ENCODE peak calls at places on chromosomes 7 and 10, in nine cellular contexts. R is heart left ventricle, V is adrenal gland, Q is breast epithelium, T is transverse colon, P is right lobe of liver, A is A549, L is body of pancreas, C is H1. O is an unnamed sample. For H3K4me1, the result is how much of the 10 kb centered on the place peaks cover.

GRCh38 chr10:45160266-45160665 is 155.1 kb downstream of the OR13A1 start:
- DNase-seq in R (no peak), V (no peak), Q (no peak), T (no peak), P (no peak), A (peak), L (no peak), C (no peak), O (no peak)

GRCh38 chr7:81573128-81573527 is 196.7 kb downstream of the HGF start:
- DNase-seq in R (no peak), V (no peak), Q (no peak), T (no peak), P (no peak), A (no peak), L (no peak), C (no peak), O (no peak)

GRCh38 chr7:163298-163695 is 29.1 kb upstream of the FAM20C start:
- DNase-seq in R (no peak), V (no peak), Q (no peak), T (no peak), P (no peak), A (no peak), L (no peak), C (no peak), O (no peak)

GRCh38 chr7:145732521-145732920 is 384.1 kb upstream of the CNTNAP2 start:
- DNase-seq in R (no peak), V (no peak), Q (no peak), T (no peak), P (no peak), A (no peak), L (no peak), C (no peak), O (no peak)

GRCh38 chr7:86407291-86407690 is 236.4 kb upstream of the GRM3 start:
- DNase-seq in R (no peak), V (no peak), Q (no peak), T (no peak), P (no peak), A (no peak), L (no peak), C (no peak), O (no peak)

GRCh38 chr10:70461397-70462348 is 16.9 kb upstream of the PALD1 start:
- DNase-seq in R (peak), V (peak), Q (peak), T (peak), P (peak), A (peak), L (peak), C (no peak), O (peak)

GRCh38 chr7:140062528-140063299 is at the start of gene PARP12:
- DNase-seq in R (peak), V (peak), Q (peak), T (peak), P (peak), A (peak), L (peak), C (peak), O (peak)

GRCh38 chr10:89086801-89087513 is 96.4 kb downstream of the FAS start:
- DNase-seq in R (peak), V (peak), Q (no peak), T (peak), P (no peak), A (peak), L (peak), C (peak), O (no peak)

GRCh38 chr10:42952931-42953683 is 123.8 kb upstream of the RET start:
- DNase-seq in R (no peak), V (peak), Q (peak), T (no peak), P (peak), A (no peak), L (no peak), C (no peak), O (no peak)

GRCh38 chr7:50409856-50410468 is 40.2 kb downstream of the FIGNL1 start:
- DNase-seq in R (no peak), V (no peak), Q (no peak), T (peak), P (no peak), A (no peak), L (no peak), C (no peak), O (no peak)

GRCh38 chr7:16301251-16301650 is 120.1 kb downstream of the CRPPA start:
- DNase-seq in R (no peak), V (no peak), Q (no peak), T (no peak), P (no peak), A (no peak), L (no peak), C (no peak), O (no peak)

DNA sequence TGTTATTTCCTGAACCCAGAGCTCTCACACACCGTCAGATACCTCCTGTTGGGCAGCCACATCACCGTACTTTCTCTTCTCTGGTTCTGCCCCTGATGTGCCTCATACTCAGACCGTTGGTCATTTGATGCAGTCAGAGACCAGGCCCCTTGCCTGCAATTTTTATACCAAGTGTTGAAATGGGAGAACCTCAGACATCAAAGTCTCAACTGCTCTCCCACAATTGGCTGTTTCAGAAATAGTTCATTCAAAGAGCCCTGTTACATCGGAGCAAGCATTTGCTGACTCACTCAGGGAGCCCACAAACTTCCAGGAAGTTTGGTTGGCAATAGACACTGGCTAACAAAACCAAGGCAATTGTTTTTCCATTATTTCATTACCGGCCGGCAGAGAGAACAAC is 33.5 kb upstream of the ADAM12 start:
- DNase-seq in R (no peak), V (no peak), Q (no peak), T (no peak), P (no peak), A (peak), L (no peak), C (no peak), O (no peak)
- TF ChIP-seq POLR2A in R (no peak), V (no peak), Q (no peak), T (no peak), P (no peak), A (no peak), L (no peak), C (no peak), O (no peak)

GRCh38 chr10:77308084-77308732 is 329.4 kb downstream of the KCNMA1 start:
- DNase-seq in R (no peak), V (no peak), Q (no peak), T (no peak), P (no peak), A (no peak), L (no peak), C (no peak), O (no peak)

GRCh38 chr10:77305650-77306632 is 331.7 kb downstream of the KCNMA1 start:
- DNase-seq in R (no peak), V (no peak), Q (no peak), T (no peak), P (no peak), A (no peak), L (no peak), C (no peak), O (no peak)

GRCh38 chr10:77304192-77304591 is 333.4 kb downstream of the KCNMA1 start:
- DNase-seq in R (no peak), V (no peak), Q (no peak), T (no peak), P (no peak), A (no peak), L (no peak), C (no peak), O (no peak)

GRCh38 chr10:77309103-77310013 is 328.2 kb downstream of the KCNMA1 start:
- DNase-seq in R (no peak), V (no peak), Q (no peak), T (no peak), P (no peak), A (no peak), L (no peak), C (no peak), O (no peak)

DNA sequence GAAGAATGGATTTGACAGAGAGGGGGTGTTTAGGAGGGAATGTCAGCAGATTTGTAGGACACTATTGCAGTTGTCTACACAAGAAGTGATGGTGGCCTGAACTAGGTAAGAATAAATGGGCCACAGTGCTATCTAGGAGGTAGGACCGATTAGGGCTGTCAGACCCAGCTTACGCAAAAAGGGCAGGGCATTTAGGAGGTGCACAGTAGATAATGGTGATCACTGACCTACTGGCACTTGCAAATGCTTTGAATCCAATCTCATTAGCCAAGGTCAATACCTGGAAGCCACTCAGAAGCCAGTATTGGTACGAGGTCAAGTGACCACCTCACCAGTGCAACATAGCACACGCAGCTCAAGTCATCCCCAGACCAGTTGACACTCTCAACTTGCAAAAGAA is 330.9 kb downstream of the KCNMA1 start:
- DNase-seq in R (no peak), V (no peak), Q (no peak), T (no peak), P (peak), A (no peak), L (no peak), C (no peak), O (no peak)
- H3K4me1 ChIP-seq in R (under half), V (under half), Q (under half), T (under half), P (under half), A (under half), L (under half), C (under half), O (under half)

GRCh38 chr10:78664929-78665525 is 403.7 kb upstream of the ZMIZ1 start:
- DNase-seq in R (no peak), V (peak), Q (no peak), T (no peak), P (no peak), A (peak), L (no peak), C (no peak), O (no peak)
- TF ChIP-seq CTCF in R (peak), V (peak), Q (peak), T (peak), P (peak), A (peak), L (peak), C (peak), O (no peak)

GRCh38 chr10:127883516-127883915 is 9.2 kb downstream of the CLRN3 start:
- DNase-seq in R (no peak), V (no peak), Q (no peak), T (no peak), P (no peak), A (no peak), L (no peak), C (no peak), O (no peak)

GRCh38 chr10:127884501-127884900 is 8.2 kb downstream of the CLRN3 start:
- DNase-seq in R (no peak), V (no peak), Q (no peak), T (no peak), P (no peak), A (no peak), L (no peak), C (no peak), O (no peak)

GRCh38 chr10:127888526-127889312 is 4.0 kb downstream of the CLRN3 start:
- DNase-seq in R (no peak), V (no peak), Q (no peak), T (peak), P (no peak), A (no peak), L (no peak), C (no peak), O (no peak)

GRCh38 chr10:127887497-127888415 is 5.0 kb downstream of the CLRN3 start:
- DNase-seq in R (no peak), V (no peak), Q (no peak), T (no peak), P (no peak), A (no peak), L (no peak), C (no peak), O (no peak)

DNA sequence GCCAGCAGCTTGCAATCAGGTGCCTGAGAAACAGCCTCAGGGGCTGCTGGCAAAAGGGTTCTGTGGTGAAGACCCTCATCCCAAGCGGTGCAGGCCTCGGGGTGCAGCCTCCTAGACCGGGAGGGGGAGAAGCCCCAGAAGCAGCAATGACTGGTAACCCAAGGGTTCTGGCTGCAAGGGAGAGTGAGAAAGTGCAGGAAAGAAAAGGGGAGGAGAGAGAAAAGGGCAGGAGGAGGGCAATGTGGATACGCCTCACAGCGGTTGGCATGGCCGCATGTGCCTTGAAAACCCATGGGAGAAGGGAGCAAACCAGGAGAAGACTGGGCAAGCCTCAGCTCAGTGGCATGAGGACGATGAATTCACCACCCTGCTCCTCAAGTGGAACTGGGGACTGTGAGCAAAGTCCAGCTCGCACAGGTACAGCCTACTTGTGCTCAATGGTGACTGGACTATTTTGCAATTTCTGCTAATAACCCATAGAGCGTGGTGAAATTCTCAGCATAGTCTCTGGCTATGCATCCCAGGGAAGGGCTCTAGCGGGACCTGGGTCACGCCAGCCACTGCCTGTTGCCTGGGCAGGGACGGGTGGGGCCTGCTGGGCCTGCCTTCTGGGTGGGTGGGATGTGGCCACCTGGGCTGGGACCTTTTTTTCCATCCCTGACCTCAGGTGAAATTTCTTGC is 6.2 kb downstream of the CLRN3 start:
- DNase-seq in R (no peak), V (no peak), Q (no peak), T (peak), P (peak), A (no peak), L (no peak), C (no peak), O (no peak)
- TF ChIP-seq POLR2A in R (no peak), V (no peak), Q (no peak), T (no peak), P (no peak), A (no peak), L (no peak), C (no peak), O (no peak)

GRCh38 chr10:132544744-132545658 is 7.4 kb downstream of the INPP5A start:
- DNase-seq in R (no peak), V (peak), Q (no peak), T (no peak), P (no peak), A (no peak), L (no peak), C (no peak), O (peak)

GRCh38 chr10:132547421-132547861 is 9.9 kb downstream of the INPP5A start:
- DNase-seq in R (no peak), V (peak), Q (no peak), T (no peak), P (no peak), A (no peak), L (no peak), C (no peak), O (no peak)

GRCh38 chr10:132546567-132547420 is 9.2 kb downstream of the INPP5A start:
- DNase-seq in R (no peak), V (no peak), Q (no peak), T (peak), P (peak), A (no peak), L (peak), C (no peak), O (peak)

GRCh38 chr10:132543916-132544743 is 6.5 kb downstream of the INPP5A start:
- DNase-seq in R (no peak), V (peak), Q (no peak), T (no peak), P (no peak), A (no peak), L (peak), C (no peak), O (no peak)

DNA sequence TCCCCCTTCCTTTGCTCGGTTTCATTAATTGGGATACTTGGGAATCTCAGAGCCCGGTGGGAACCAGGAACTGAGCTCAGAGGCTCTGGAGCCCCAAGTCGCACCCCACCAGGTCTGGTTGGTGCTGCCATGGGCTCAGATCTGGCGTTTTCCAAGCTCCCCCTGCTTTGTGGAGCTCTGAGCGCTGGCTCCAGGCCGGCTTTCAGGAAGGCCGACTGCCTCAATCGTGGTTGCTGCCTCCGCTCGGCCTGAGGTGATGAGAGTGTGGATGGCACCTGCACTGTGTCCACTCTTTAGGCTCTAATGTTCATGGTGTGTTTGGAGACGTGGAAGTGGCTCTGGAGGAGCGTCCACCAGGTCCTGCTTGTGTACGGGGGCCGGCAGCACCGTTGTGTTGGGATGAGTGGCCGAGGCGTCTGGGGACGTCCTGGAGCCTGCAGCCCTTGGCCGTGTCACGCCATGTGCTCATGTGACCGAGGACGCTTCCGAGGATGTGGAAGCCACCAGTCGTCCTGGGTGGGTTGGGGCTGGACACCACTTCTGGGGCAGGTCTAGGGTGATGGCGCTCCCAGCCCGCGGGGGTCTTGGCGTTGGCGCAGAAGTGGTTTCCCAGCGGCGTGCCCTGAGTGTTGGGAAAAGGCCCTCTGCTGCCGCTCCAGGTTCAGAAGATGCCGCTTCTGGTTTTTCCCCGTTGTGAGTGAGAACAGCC is 8.2 kb downstream of the INPP5A start:
- DNase-seq in R (no peak), V (no peak), Q (no peak), T (no peak), P (no peak), A (no peak), L (no peak), C (no peak), O (peak)
- H3K4me1 ChIP-seq in R (half or more), V (under half), Q (under half), T (under half), P (under half), A (under half), L (half or more), C (under half), O (under half)

GRCh38 chr7:130091999-130092398 is 21.7 kb downstream of the KLHDC10 start:
- DNase-seq in R (no peak), V (no peak), Q (no peak), T (no peak), P (no peak), A (no peak), L (no peak), C (no peak), O (no peak)

GRCh38 chr7:130099331-130099730 is 29.0 kb downstream of the KLHDC10 start:
- DNase-seq in R (no peak), V (no peak), Q (no peak), T (no peak), P (no peak), A (no peak), L (no peak), C (no peak), O (no peak)

GRCh38 chr7:130095812-130096211 is 25.5 kb downstream of the KLHDC10 start:
- DNase-seq in R (no peak), V (no peak), Q (no peak), T (no peak), P (no peak), A (no peak), L (no peak), C (no peak), O (no peak)

GRCh38 chr7:130092598-130092997 is 22.3 kb downstream of the KLHDC10 start:
- DNase-seq in R (no peak), V (no peak), Q (no peak), T (no peak), P (no peak), A (no peak), L (no peak), C (no peak), O (no peak)

GRCh38 chr7:130096243-130096827 is 26.0 kb downstream of the KLHDC10 start:
- DNase-seq in R (no peak), V (no peak), Q (no peak), T (no peak), P (no peak), A (no peak), L (no peak), C (no peak), O (no peak)
- TF ChIP-seq CTCF in R (no peak), V (no peak), Q (no peak), T (no peak), P (peak), A (peak), L (peak), C (no peak), O (no peak)

GRCh38 chr7:4078580-4078979 is 603.5 kb upstream of the FOXK1 start:
- DNase-seq in R (no peak), V (no peak), Q (no peak), T (no peak), P (no peak), A (no peak), L (no peak), C (no peak), O (no peak)

GRCh38 chr7:4076701-4077294 is 605.3 kb upstream of the FOXK1 start:
- DNase-seq in R (no peak), V (no peak), Q (no peak), T (no peak), P (no peak), A (no peak), L (no peak), C (no peak), O (no peak)

GRCh38 chr7:4079366-4079765 is 602.7 kb upstream of the FOXK1 start:
- DNase-seq in R (no peak), V (no peak), Q (no peak), T (no peak), P (no peak), A (no peak), L (no peak), C (no peak), O (no peak)

GRCh38 chr7:4080013-4080412 is 602.1 kb upstream of the FOXK1 start:
- DNase-seq in R (no peak), V (no peak), Q (no peak), T (no peak), P (no peak), A (no peak), L (no peak), C (no peak), O (no peak)

GRCh38 chr7:4077980-4078379 is 604.1 kb upstream of the FOXK1 start:
- DNase-seq in R (no peak), V (no peak), Q (no peak), T (no peak), P (no peak), A (no peak), L (no peak), C (no peak), O (no peak)
- TF ChIP-seq POLR2A in R (no peak), V (no peak), Q (no peak), T (no peak), P (no peak), A (no peak), L (no peak), C (no peak), O (no peak)

GRCh38 chr7:151695856-151696555 is 176.3 kb upstream of the RHEB start:
- DNase-seq in R (no peak), V (no peak), Q (peak), T (no peak), P (no peak), A (no peak), L (no peak), C (no peak), O (no peak)
- H3K4me1 ChIP-seq in R (half or more), V (under half), Q (under half), T (under half), P (under half), A (half or more), L (under half), C (under half), O (under half)

DNA sequence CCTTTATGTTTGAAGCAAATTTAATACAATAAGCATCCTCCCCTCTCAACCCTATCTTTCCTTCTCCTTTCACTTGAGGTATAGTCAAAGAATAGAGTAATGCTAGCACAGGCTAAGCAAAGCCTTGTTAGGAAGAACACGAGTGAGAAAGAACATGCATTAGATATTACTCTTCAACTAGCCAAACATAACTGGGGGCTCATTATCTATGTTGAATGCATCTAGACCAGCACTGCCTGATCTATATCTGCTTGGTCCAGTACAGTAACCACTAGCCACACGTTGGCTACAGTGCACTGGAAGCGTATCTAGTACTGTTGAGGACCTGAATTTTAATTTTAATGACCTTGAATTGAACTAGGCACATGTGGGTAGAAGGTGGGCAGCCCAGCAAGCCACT is 21.0 kb downstream of the SFMBT2 start:
- DNase-seq in R (no peak), V (no peak), Q (no peak), T (no peak), P (no peak), A (no peak), L (no peak), C (no peak), O (no peak)
- TF ChIP-seq CTCF in R (no peak), V (no peak), Q (no peak), T (no peak), P (no peak), A (no peak), L (no peak), C (no peak), O (no peak)

GRCh38 chr10:3784510-3785250 is at the start of gene KLF6:
- DNase-seq in R (peak), V (peak), Q (no peak), T (peak), P (peak), A (peak), L (peak), C (no peak), O (peak)
- TF ChIP-seq POLR2A in R (peak), V (no peak), Q (peak), T (peak), P (no peak), A (peak), L (peak), C (no peak), O (no peak)

O was measured in ovary.